ENCODE peak calls at places on chromosomes 4 and X, in eight cellular contexts. K, X, N, B, R, D, V and Q are unnamed samples.

GRCh38 chrX:33434256-33435092 is 223.1 kb upstream of the DMD start:
- DNase-seq in B (peak), D (peak), K (no peak), V (peak), N (peak), R (peak), X (peak), Q (peak)

GRCh38 chr4:73609688-73610087 is 10.5 kb downstream of the RASSF6 start:
- DNase-seq in V (no peak), X (peak), D (no peak), R (no peak), K (no peak), B (no peak), N (no peak), Q (no peak)

GRCh38 chrX:77422886-77423648 is 24.1 kb upstream of the FGF16 start:
- DNase-seq in D (no peak), V (peak), R (no peak), B (no peak), X (no peak), N (no peak), K (no peak), Q (peak)

GRCh38 chr4:141133146-141134006 is at the start of gene RNF150:
- DNase-seq in N (peak), K (peak), B (peak), X (peak), R (peak), D (peak), V (peak), Q (peak)

GRCh38 chrX:111511477-111511876 is at the start of gene SERTM2:
- DNase-seq in N (no peak), D (no peak), R (no peak), V (peak), B (no peak), K (no peak), X (peak), Q (no peak)

GRCh38 chr4:100162027-100162685 is 28.1 kb downstream of the DDIT4L start:
- DNase-seq in X (no peak), N (no peak), B (no peak), R (no peak), V (no peak), D (no peak), K (no peak), Q (peak)

GRCh38 chr4:102514298-102514964 is 13.3 kb downstream of the NFKB1 start:
- DNase-seq in N (no peak), K (no peak), D (no peak), V (no peak), X (no peak), B (no peak), R (no peak), Q (no peak)

GRCh38 chrX:15206306-15206705 is 63.6 kb downstream of the ASB9 start:
- DNase-seq in N (no peak), D (no peak), K (no peak), V (no peak), B (no peak), X (no peak), R (no peak), Q (no peak)

GRCh38 chr4:66840178-66840577 is 705.1 kb downstream of the CENPC start:
- DNase-seq in X (no peak), N (no peak), V (no peak), R (no peak), D (no peak), K (no peak), B (no peak), Q (no peak)

GRCh38 chrX:39331062-39331704 is 529.9 kb downstream of the MID1IP1 start:
- DNase-seq in D (no peak), B (no peak), V (no peak), N (no peak), R (no peak), K (no peak), X (no peak), Q (peak)

GRCh38 chr4:168589154-168589553 is 92.3 kb downstream of the PALLD start:
- DNase-seq in N (no peak), V (no peak), D (no peak), R (no peak), B (no peak), K (no peak), X (peak), Q (no peak)

GRCh38 chr4:136319789-136320470 is 1212.4 kb downstream of the PCDH18 start:
- DNase-seq in K (no peak), R (no peak), B (no peak), N (no peak), D (no peak), V (no peak), X (peak), Q (no peak)

GRCh38 chrX:23394421-23394820 is 59.8 kb downstream of the PTCHD1 start:
- DNase-seq in X (no peak), B (no peak), R (no peak), D (no peak), V (no peak), N (no peak), K (no peak), Q (no peak)

GRCh38 chrX:153974003-153974725 is 1.6 kb downstream of the TMEM187 start:
- DNase-seq in K (peak), B (no peak), X (no peak), N (no peak), V (peak), R (no peak), D (no peak), Q (no peak)

GRCh38 chrX:153973127-153974002 is 811 bp downstream of the TMEM187 start:
- DNase-seq in B (no peak), V (peak), D (no peak), K (peak), X (no peak), R (no peak), N (no peak), Q (no peak)

GRCh38 chrX:153971632-153972367 is at the start of gene HCFC1:
- DNase-seq in D (peak), K (peak), V (peak), B (peak), X (peak), R (peak), N (peak), Q (peak)

GRCh38 chrX:153971124-153971631 is 440 bp downstream of the HCFC1 start:
- DNase-seq in X (peak), V (peak), R (peak), N (peak), B (peak), D (peak), K (peak), Q (peak)

GRCh38 chrX:153972368-153973126 is at the start of gene TMEM187:
- DNase-seq in N (peak), R (peak), B (peak), X (peak), V (peak), D (peak), K (peak), Q (peak)
- H3K4me3 ChIP-seq in N (peak), R (peak), B (peak), X (peak), V (peak), D (peak), K (peak), Q (peak)

GRCh38 chr4:10032625-10033024 is 11.3 kb upstream of the SLC2A9 start:
- DNase-seq in X (peak), N (no peak), D (no peak), K (no peak), R (no peak), V (peak), B (peak), Q (peak)
- H3K4me3 ChIP-seq in X (no peak), N (no peak), D (no peak), K (no peak), R (no peak), V (no peak), B (no peak), Q (no peak)

DNA sequence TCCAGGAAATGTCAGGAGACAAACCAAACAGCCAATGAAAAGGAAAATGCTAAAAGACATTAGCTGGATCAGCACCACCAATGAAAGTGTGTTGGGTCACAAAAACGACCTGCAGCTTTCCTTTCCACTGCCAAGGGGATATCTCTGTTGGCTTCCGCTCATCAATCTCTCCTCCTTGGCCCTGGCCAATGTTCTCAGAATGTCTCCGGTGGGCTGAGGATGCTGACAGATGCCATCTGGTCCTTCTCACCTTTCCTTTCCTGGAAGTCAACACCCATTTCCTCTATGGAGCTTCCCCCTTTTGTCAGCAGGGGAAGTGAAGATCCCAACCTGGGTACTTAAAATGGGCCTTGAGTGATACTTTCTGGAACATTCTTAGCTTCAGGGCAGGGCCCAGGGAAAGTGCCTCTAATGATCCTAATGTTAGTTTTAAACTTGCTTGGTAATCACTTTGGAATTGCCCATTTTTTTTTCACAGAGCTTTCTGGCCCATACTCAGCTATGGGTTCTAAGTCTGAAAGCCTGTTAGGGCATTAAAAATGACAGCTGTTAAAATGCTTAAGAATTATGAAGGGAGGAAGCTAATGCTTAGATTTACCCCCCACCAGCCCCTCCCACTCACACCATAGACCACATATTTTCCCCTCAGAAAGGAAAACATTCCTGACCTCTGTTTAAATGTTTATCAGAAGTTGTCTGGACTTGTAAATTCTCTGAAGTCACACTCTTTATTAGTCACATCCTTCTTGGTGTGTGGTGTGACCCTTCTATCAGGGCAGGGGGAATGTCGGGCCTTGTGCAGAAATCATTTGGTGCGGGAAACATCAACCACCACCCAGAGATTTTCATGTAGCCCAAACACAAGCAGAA is 29.2 kb downstream of the IGFBP7 start:
- DNase-seq in N (no peak), K (no peak), D (no peak), B (peak), V (no peak), R (no peak), X (peak), Q (peak)
- H3K4me3 ChIP-seq in N (no peak), K (no peak), D (no peak), B (no peak), V (no peak), R (peak), X (no peak), Q (no peak)

GRCh38 chrX:154485150-154486051 is 1.0 kb downstream of the UBL4A start:
- DNase-seq in X (no peak), K (peak), D (no peak), B (no peak), R (no peak), N (no peak), V (peak), Q (no peak)
- H3K4me3 ChIP-seq in X (peak), K (peak), D (peak), B (no peak), R (peak), N (peak), V (peak), Q (peak)

DNA sequence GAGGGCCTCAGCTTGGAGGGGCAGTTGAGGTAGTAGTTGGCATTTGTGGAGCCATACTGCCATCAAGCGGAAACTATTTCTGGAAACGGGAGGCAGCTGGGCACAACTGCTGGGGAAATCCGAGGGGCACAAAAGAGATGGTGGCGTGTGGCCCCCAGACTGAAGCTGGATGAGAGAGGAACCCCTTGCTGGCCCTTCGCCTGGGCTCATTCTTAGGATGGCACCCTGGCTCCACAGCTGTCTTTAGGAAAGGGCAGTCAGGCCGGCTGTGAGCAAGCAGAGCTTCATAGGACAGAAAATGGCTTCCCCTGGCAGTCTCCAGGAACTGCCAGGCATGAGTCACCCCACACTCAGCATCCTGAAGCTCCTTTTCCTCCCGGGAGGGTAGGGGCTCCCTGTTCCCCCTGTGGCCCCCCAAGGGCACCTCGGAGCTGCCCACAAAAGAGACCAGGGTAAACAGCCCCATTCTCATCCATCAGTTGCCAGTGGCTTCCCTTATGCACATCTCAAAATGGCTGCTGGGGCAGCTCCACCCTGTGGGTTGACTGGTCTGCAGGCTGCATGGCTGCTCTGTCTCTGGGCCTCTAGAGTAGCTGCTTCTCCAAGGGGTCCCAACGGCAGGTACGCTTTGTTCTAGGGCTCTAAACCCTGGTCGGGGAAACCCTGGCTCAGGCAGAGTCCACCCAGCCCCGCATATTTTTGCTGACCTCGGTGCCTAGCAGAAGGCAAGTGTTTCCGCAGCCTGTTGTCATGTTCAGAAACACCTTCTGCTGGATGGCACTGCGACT is 64.7 kb downstream of the NBDY start:
- DNase-seq in K (peak), N (no peak), B (peak), V (peak), D (no peak), R (no peak), X (no peak), Q (no peak)
- H3K4me3 ChIP-seq in K (no peak), N (no peak), B (no peak), V (no peak), D (no peak), R (no peak), X (no peak), Q (no peak)